ENCODE peak calls at places on chromosome 12, in nine cellular contexts. One of them, this sample, is unnamed.

GRCh38 chr12:32776258-32776657 is 20.6 kb upstream of the YARS2 start:
- DNase-seq in psoas muscle: no peak
- DNase-seq in EL: no peak
- DNase-seq in hippocampal formation: no peak
- DNase-seq in C1 segment of cervical spinal cord: no peak
- DNase-seq in G401: no peak
- DNase-seq in sciatic nerve: no peak
- DNase-seq in dorsolateral prefrontal cortex: no peak
- DNase-seq in mesothelial cell of epicardium: no peak
- DNase-seq in this sample: no peak

GRCh38 chr12:43848786-43849185 is 12.9 kb downstream of the TMEM117 start:
- DNase-seq in psoas muscle: no peak
- DNase-seq in C1 segment of cervical spinal cord: no peak
- DNase-seq in EL: no peak
- DNase-seq in dorsolateral prefrontal cortex: no peak
- DNase-seq in G401: no peak
- DNase-seq in sciatic nerve: no peak
- DNase-seq in mesothelial cell of epicardium: no peak
- DNase-seq in hippocampal formation: no peak
- DNase-seq in this sample: no peak

GRCh38 chr12:119008691-119009221 is 27.4 kb downstream of the SRRM4 start:
- DNase-seq in mesothelial cell of epicardium: no peak
- DNase-seq in sciatic nerve: no peak
- DNase-seq in G401: peak; percentile 96
- DNase-seq in EL: no peak
- DNase-seq in dorsolateral prefrontal cortex: no peak
- DNase-seq in C1 segment of cervical spinal cord: no peak
- DNase-seq in hippocampal formation: no peak
- DNase-seq in psoas muscle: no peak
- DNase-seq in this sample: no peak

GRCh38 chr12:56631790-56632700 is 1.9 kb upstream of the BAZ2A start:
- DNase-seq in sciatic nerve: peak; percentile 87
- DNase-seq in C1 segment of cervical spinal cord: peak; percentile 4
- DNase-seq in psoas muscle: peak; percentile 80
- DNase-seq in hippocampal formation: peak; percentile 13
- DNase-seq in G401: peak; percentile 46
- DNase-seq in mesothelial cell of epicardium: peak; percentile 46
- DNase-seq in EL: peak; percentile 65
- DNase-seq in dorsolateral prefrontal cortex: no peak
- DNase-seq in this sample: no peak

GRCh38 chr12:57632369-57632897 is 568 bp downstream of the B4GALNT1 start:
- DNase-seq in EL: peak; percentile 48
- DNase-seq in dorsolateral prefrontal cortex: no peak
- DNase-seq in hippocampal formation: no peak
- DNase-seq in G401: peak; percentile 63
- DNase-seq in sciatic nerve: peak; percentile 66
- DNase-seq in C1 segment of cervical spinal cord: no peak
- DNase-seq in mesothelial cell of epicardium: no peak
- DNase-seq in psoas muscle: peak; percentile 71
- DNase-seq in this sample: peak; percentile 99

GRCh38 chr12:132651444-132652100 is 33.0 kb downstream of the P2RX2 start:
- DNase-seq in C1 segment of cervical spinal cord: no peak
- DNase-seq in G401: no peak
- DNase-seq in sciatic nerve: no peak
- DNase-seq in dorsolateral prefrontal cortex: no peak
- DNase-seq in hippocampal formation: no peak
- DNase-seq in psoas muscle: no peak
- DNase-seq in EL: no peak
- DNase-seq in mesothelial cell of epicardium: no peak
- DNase-seq in this sample: no peak

GRCh38 chr12:58395470-58395869 is 454.1 kb downstream of the ATP23 start:
- DNase-seq in EL: peak; percentile 47
- DNase-seq in sciatic nerve: no peak
- DNase-seq in mesothelial cell of epicardium: no peak
- DNase-seq in G401: peak; percentile 31
- DNase-seq in hippocampal formation: no peak
- DNase-seq in psoas muscle: no peak
- DNase-seq in dorsolateral prefrontal cortex: no peak
- DNase-seq in C1 segment of cervical spinal cord: no peak
- DNase-seq in this sample: no peak

GRCh38 chr12:31118831-31119530 is 45.3 kb downstream of the DDX11 start:
- DNase-seq in C1 segment of cervical spinal cord: no peak
- DNase-seq in dorsolateral prefrontal cortex: no peak
- DNase-seq in mesothelial cell of epicardium: no peak
- DNase-seq in EL: peak; percentile 25
- DNase-seq in sciatic nerve: no peak
- DNase-seq in G401: peak; percentile 1
- DNase-seq in hippocampal formation: no peak
- DNase-seq in psoas muscle: no peak
- DNase-seq in this sample: peak; percentile 28

GRCh38 chr12:48601013-48601756 is 31.3 kb upstream of the LALBA start:
- DNase-seq in dorsolateral prefrontal cortex: no peak
- DNase-seq in mesothelial cell of epicardium: no peak
- DNase-seq in psoas muscle: no peak
- DNase-seq in G401: no peak
- DNase-seq in sciatic nerve: no peak
- DNase-seq in EL: peak; percentile 42
- DNase-seq in hippocampal formation: no peak
- DNase-seq in C1 segment of cervical spinal cord: no peak
- DNase-seq in this sample: peak; percentile 99

GRCh38 chr12:109762071-109762672 is 48.5 kb downstream of the FAM222A start:
- DNase-seq in EL: no peak
- DNase-seq in mesothelial cell of epicardium: no peak
- DNase-seq in G401: no peak
- DNase-seq in psoas muscle: peak; percentile 40
- DNase-seq in hippocampal formation: no peak
- DNase-seq in C1 segment of cervical spinal cord: no peak
- DNase-seq in sciatic nerve: peak; percentile 43
- DNase-seq in dorsolateral prefrontal cortex: peak; percentile 15
- DNase-seq in this sample: no peak

GRCh38 chr12:124916370-124917134 is 2.1 kb upstream of the UBC start:
- DNase-seq in G401: peak; percentile 80
- DNase-seq in hippocampal formation: no peak
- DNase-seq in dorsolateral prefrontal cortex: no peak
- DNase-seq in sciatic nerve: peak; percentile 78
- DNase-seq in mesothelial cell of epicardium: no peak
- DNase-seq in EL: peak; percentile 89
- DNase-seq in psoas muscle: peak; percentile 83
- DNase-seq in C1 segment of cervical spinal cord: no peak
- DNase-seq in this sample: no peak

GRCh38 chr12:89932950-89933349 is 224.3 kb upstream of the ATP2B1 start:
- DNase-seq in EL: no peak
- DNase-seq in hippocampal formation: no peak
- DNase-seq in dorsolateral prefrontal cortex: no peak
- DNase-seq in mesothelial cell of epicardium: no peak
- DNase-seq in sciatic nerve: no peak
- DNase-seq in G401: no peak
- DNase-seq in C1 segment of cervical spinal cord: no peak
- DNase-seq in psoas muscle: no peak
- DNase-seq in this sample: no peak

GRCh38 chr12:63918788-63919300 is 74.3 kb downstream of the SRGAP1 start:
- DNase-seq in C1 segment of cervical spinal cord: no peak
- DNase-seq in mesothelial cell of epicardium: no peak
- DNase-seq in hippocampal formation: no peak
- DNase-seq in dorsolateral prefrontal cortex: no peak
- DNase-seq in EL: peak; percentile 96
- DNase-seq in G401: no peak
- DNase-seq in sciatic nerve: no peak
- DNase-seq in psoas muscle: no peak
- DNase-seq in this sample: peak; percentile 46

GRCh38 chr12:83826112-83826511 is 1086.5 kb downstream of the SLC6A15 start:
- DNase-seq in hippocampal formation: no peak
- DNase-seq in mesothelial cell of epicardium: no peak
- DNase-seq in G401: no peak
- DNase-seq in dorsolateral prefrontal cortex: peak; percentile 24
- DNase-seq in C1 segment of cervical spinal cord: no peak
- DNase-seq in EL: peak; percentile 50
- DNase-seq in sciatic nerve: peak; percentile 55
- DNase-seq in psoas muscle: no peak
- DNase-seq in this sample: no peak

GRCh38 chr12:510071-510825 is 50.5 kb downstream of the B4GALNT3 start:
- DNase-seq in EL: no peak
- DNase-seq in hippocampal formation: no peak
- DNase-seq in sciatic nerve: no peak
- DNase-seq in C1 segment of cervical spinal cord: no peak
- DNase-seq in dorsolateral prefrontal cortex: no peak
- DNase-seq in mesothelial cell of epicardium: no peak
- DNase-seq in G401: no peak
- DNase-seq in psoas muscle: no peak
- DNase-seq in this sample: no peak

GRCh38 chr12:105982022-105982421 is 156.7 kb downstream of the NUAK1 start:
- DNase-seq in EL: no peak
- DNase-seq in sciatic nerve: no peak
- DNase-seq in G401: no peak
- DNase-seq in mesothelial cell of epicardium: no peak
- DNase-seq in psoas muscle: no peak
- DNase-seq in hippocampal formation: no peak
- DNase-seq in dorsolateral prefrontal cortex: no peak
- DNase-seq in C1 segment of cervical spinal cord: no peak
- DNase-seq in this sample: no peak

GRCh38 chr12:53737951-53738833 is 10.9 kb upstream of the CALCOCO1 start:
- DNase-seq in dorsolateral prefrontal cortex: no peak
- DNase-seq in EL: no peak
- DNase-seq in G401: peak; percentile 77
- DNase-seq in C1 segment of cervical spinal cord: no peak
- DNase-seq in hippocampal formation: no peak
- DNase-seq in psoas muscle: no peak
- DNase-seq in mesothelial cell of epicardium: no peak
- DNase-seq in sciatic nerve: no peak
- DNase-seq in this sample: no peak

GRCh38 chr12:23464241-23464812 is 485.1 kb downstream of the SOX5 start:
- DNase-seq in G401: no peak
- DNase-seq in dorsolateral prefrontal cortex: no peak
- DNase-seq in hippocampal formation: no peak
- DNase-seq in mesothelial cell of epicardium: no peak
- DNase-seq in C1 segment of cervical spinal cord: no peak
- DNase-seq in sciatic nerve: no peak
- DNase-seq in psoas muscle: no peak
- DNase-seq in EL: no peak
- DNase-seq in this sample: no peak

GRCh38 chr12:23084236-23084995 is 459.4 kb downstream of the ETNK1 start:
- DNase-seq in sciatic nerve: no peak
- DNase-seq in psoas muscle: no peak
- DNase-seq in G401: no peak
- DNase-seq in mesothelial cell of epicardium: no peak
- DNase-seq in C1 segment of cervical spinal cord: no peak
- DNase-seq in hippocampal formation: no peak
- DNase-seq in EL: peak; percentile 69
- DNase-seq in dorsolateral prefrontal cortex: no peak
- DNase-seq in this sample: peak; percentile 81

GRCh38 chr12:25926536-25926935 is 31.9 kb upstream of the RASSF8 start:
- DNase-seq in mesothelial cell of epicardium: no peak
- DNase-seq in psoas muscle: no peak
- DNase-seq in hippocampal formation: no peak
- DNase-seq in sciatic nerve: no peak
- DNase-seq in G401: no peak
- DNase-seq in dorsolateral prefrontal cortex: no peak
- DNase-seq in C1 segment of cervical spinal cord: no peak
- DNase-seq in EL: no peak
- DNase-seq in this sample: no peak

GRCh38 chr12:53105256-53105655 is 2.0 kb downstream of the SOAT2 start:
- DNase-seq in C1 segment of cervical spinal cord: no peak
- DNase-seq in G401: no peak
- DNase-seq in EL: no peak
- DNase-seq in psoas muscle: no peak
- DNase-seq in hippocampal formation: no peak
- DNase-seq in sciatic nerve: peak; percentile 49
- DNase-seq in dorsolateral prefrontal cortex: no peak
- DNase-seq in mesothelial cell of epicardium: no peak
- DNase-seq in this sample: no peak

GRCh38 chr12:103901518-103902173 is 28.6 kb upstream of the HSP90B1 start:
- DNase-seq in C1 segment of cervical spinal cord: no peak
- DNase-seq in mesothelial cell of epicardium: no peak
- DNase-seq in psoas muscle: no peak
- DNase-seq in sciatic nerve: no peak
- DNase-seq in G401: no peak
- DNase-seq in hippocampal formation: no peak
- DNase-seq in EL: no peak
- DNase-seq in dorsolateral prefrontal cortex: no peak
- DNase-seq in this sample: no peak

GRCh38 chr12:32494676-32495075 is 95.3 kb downstream of the FGD4 start:
- DNase-seq in hippocampal formation: no peak
- DNase-seq in psoas muscle: no peak
- DNase-seq in C1 segment of cervical spinal cord: no peak
- DNase-seq in dorsolateral prefrontal cortex: no peak
- DNase-seq in sciatic nerve: no peak
- DNase-seq in G401: no peak
- DNase-seq in mesothelial cell of epicardium: no peak
- DNase-seq in EL: no peak
- DNase-seq in this sample: no peak

GRCh38 chr12:115661103-115661502 is 616.4 kb downstream of the MED13L start:
- DNase-seq in sciatic nerve: no peak
- DNase-seq in hippocampal formation: no peak
- DNase-seq in mesothelial cell of epicardium: no peak
- DNase-seq in dorsolateral prefrontal cortex: no peak
- DNase-seq in C1 segment of cervical spinal cord: no peak
- DNase-seq in psoas muscle: no peak
- DNase-seq in EL: peak; percentile 25
- DNase-seq in G401: no peak
- DNase-seq in this sample: no peak

GRCh38 chr12:76738824-76739579 is 24.9 kb upstream of the ZDHHC17 start:
- DNase-seq in psoas muscle: no peak
- DNase-seq in C1 segment of cervical spinal cord: no peak
- DNase-seq in hippocampal formation: no peak
- DNase-seq in EL: no peak
- DNase-seq in dorsolateral prefrontal cortex: no peak
- DNase-seq in G401: no peak
- DNase-seq in mesothelial cell of epicardium: no peak
- DNase-seq in sciatic nerve: no peak
- DNase-seq in this sample: no peak

GRCh38 chr12:126668961-126669360 is 1598.0 kb upstream of the TMEM132C start:
- DNase-seq in psoas muscle: no peak
- DNase-seq in sciatic nerve: no peak
- DNase-seq in dorsolateral prefrontal cortex: no peak
- DNase-seq in hippocampal formation: no peak
- DNase-seq in EL: peak; percentile 1
- DNase-seq in G401: no peak
- DNase-seq in mesothelial cell of epicardium: no peak
- DNase-seq in C1 segment of cervical spinal cord: no peak
- DNase-seq in this sample: no peak

GRCh38 chr12:6553051-6553868 is 2.6 kb downstream of the IFFO1 start:
- DNase-seq in mesothelial cell of epicardium: no peak
- DNase-seq in G401: peak; percentile 65
- DNase-seq in hippocampal formation: no peak
- DNase-seq in EL: peak; percentile 89
- DNase-seq in sciatic nerve: no peak
- DNase-seq in C1 segment of cervical spinal cord: no peak
- DNase-seq in dorsolateral prefrontal cortex: no peak
- DNase-seq in psoas muscle: peak; percentile 86
- DNase-seq in this sample: peak; percentile 53

GRCh38 chr12:54412348-54412747 is 6.7 kb downstream of the ITGA5 start:
- DNase-seq in mesothelial cell of epicardium: no peak
- DNase-seq in C1 segment of cervical spinal cord: no peak
- DNase-seq in G401: no peak
- DNase-seq in hippocampal formation: no peak
- DNase-seq in EL: no peak
- DNase-seq in dorsolateral prefrontal cortex: no peak
- DNase-seq in psoas muscle: no peak
- DNase-seq in sciatic nerve: no peak
- DNase-seq in this sample: no peak

GRCh38 chr12:2893007-2893406 is 2.3 kb downstream of the TULP3 start:
- DNase-seq in EL: peak; percentile 89
- DNase-seq in hippocampal formation: no peak
- DNase-seq in mesothelial cell of epicardium: no peak
- DNase-seq in G401: no peak
- DNase-seq in psoas muscle: no peak
- DNase-seq in dorsolateral prefrontal cortex: no peak
- DNase-seq in C1 segment of cervical spinal cord: no peak
- DNase-seq in sciatic nerve: no peak
- DNase-seq in this sample: peak; percentile 38

GRCh38 chr12:5661820-5662219 is 229.9 kb downstream of the NTF3 start:
- DNase-seq in sciatic nerve: no peak
- DNase-seq in hippocampal formation: no peak
- DNase-seq in dorsolateral prefrontal cortex: no peak
- DNase-seq in C1 segment of cervical spinal cord: no peak
- DNase-seq in mesothelial cell of epicardium: no peak
- DNase-seq in EL: no peak
- DNase-seq in psoas muscle: no peak
- DNase-seq in G401: no peak
- DNase-seq in this sample: no peak

GRCh38 chr12:2813573-2814185 is 1.2 kb downstream of the ITFG2 start:
- DNase-seq in mesothelial cell of epicardium: no peak
- DNase-seq in sciatic nerve: no peak
- DNase-seq in C1 segment of cervical spinal cord: no peak
- DNase-seq in dorsolateral prefrontal cortex: no peak
- DNase-seq in G401: peak; percentile 83
- DNase-seq in EL: peak; percentile 69
- DNase-seq in psoas muscle: no peak
- DNase-seq in hippocampal formation: no peak
- DNase-seq in this sample: peak; percentile 28